ENCODE peak calls at places on chromosomes 1 and 21, in eight cellular contexts. N is myocyte, C is fibroblast of pulmonary artery, V is cardiac fibroblast, J is GM13976, X is T47D, E is caudate nucleus, O is NCI-H2081. L is an unnamed sample.

GRCh38 chr21:28952686-28953085 is 40.0 kb downstream of the LTN1 start:
- DNase-seq in N (no peak), C (no peak), V (no peak), J (no peak), X (no peak), E (no peak), O (no peak), L (peak; percentile 59)

GRCh38 chr1:199855580-199855979 is 171.9 kb upstream of the NR5A2 start:
- DNase-seq in N (peak; percentile 28), C (peak; percentile 60), V (peak; percentile 51), J (no peak), X (no peak), E (no peak), O (no peak), L (no peak)

GRCh38 chr1:93702102-93702827 is 20.6 kb upstream of the BCAR3 start:
- DNase-seq in N (peak; percentile 92), C (no peak), V (peak; percentile 43), J (peak; percentile 63), X (no peak), E (no peak), O (no peak), L (no peak)

GRCh38 chr1:68826861-68827260 is 330.0 kb upstream of the DEPDC1 start:
- DNase-seq in N (no peak), C (no peak), V (no peak), J (no peak), X (no peak), E (no peak), O (no peak), L (no peak)

GRCh38 chr1:245444181-245444580 is 289.4 kb downstream of the KIF26B start:
- DNase-seq in N (no peak), C (no peak), V (no peak), J (no peak), X (no peak), E (no peak), O (no peak), L (no peak)

GRCh38 chr1:185690527-185690926 is 43.7 kb upstream of the HMCN1 start:
- DNase-seq in N (no peak), C (no peak), V (no peak), J (no peak), X (no peak), E (no peak), O (no peak), L (no peak)

GRCh38 chr1:208000504-208000903 is 89.6 kb upstream of the CD34 start:
- DNase-seq in N (no peak), C (no peak), V (no peak), J (no peak), X (peak; percentile 27), E (no peak), O (no peak), L (no peak)

GRCh38 chr1:180981596-180982387 is 40.9 kb downstream of the STX6 start:
- DNase-seq in N (no peak), C (no peak), V (no peak), J (peak; percentile 69), X (no peak), E (no peak), O (no peak), L (no peak)

GRCh38 chr1:22218618-22219250 is 75.8 kb upstream of the WNT4 start:
- DNase-seq in N (no peak), C (no peak), V (no peak), J (no peak), X (no peak), E (no peak), O (no peak), L (no peak)

GRCh38 chr1:31062867-31063380 is 2.6 kb downstream of the PUM1 start:
- DNase-seq in N (no peak), C (no peak), V (no peak), J (no peak), X (no peak), E (no peak), O (no peak), L (peak; percentile 19)

GRCh38 chr21:32592929-32593502 is 7.7 kb upstream of the TCP10L start:
- DNase-seq in N (no peak), C (no peak), V (no peak), J (no peak), X (no peak), E (no peak), O (no peak), L (no peak)

GRCh38 chr1:112079446-112079845 is 90.0 kb upstream of the KCND3 start:
- DNase-seq in N (no peak), C (no peak), V (no peak), J (no peak), X (no peak), E (no peak), O (no peak), L (no peak)

GRCh38 chr1:226126824-226127591 is 59.5 kb downstream of the ACBD3 start:
- DNase-seq in N (no peak), C (no peak), V (peak; percentile 19), J (no peak), X (no peak), E (no peak), O (no peak), L (no peak)

GRCh38 chr1:52636701-52637695 is 4.0 kb downstream of the SHISAL2A start:
- DNase-seq in N (no peak), C (no peak), V (no peak), J (peak; percentile 63), X (no peak), E (no peak), O (no peak), L (peak; percentile 50)

GRCh38 chr1:177632923-177633322 is 336.9 kb downstream of the SEC16B start:
- DNase-seq in N (no peak), C (peak; percentile 27), V (peak; percentile 21), J (no peak), X (no peak), E (no peak), O (no peak), L (no peak)

GRCh38 chr1:226657788-226658537 is 81.1 kb downstream of the ITPKB start:
- DNase-seq in N (no peak), C (no peak), V (no peak), J (no peak), X (no peak), E (peak; percentile 68), O (peak; percentile 94), L (no peak)

GRCh38 chr1:206911064-206911663 is 10.6 kb downstream of the FCMR start:
- DNase-seq in N (peak; percentile 66), C (peak; percentile 85), V (peak; percentile 84), J (peak; percentile 62), X (peak; percentile 71), E (no peak), O (peak; percentile 46), L (no peak)

GRCh38 chr1:99728494-99729235 is 37.8 kb downstream of the FRRS1 start:
- DNase-seq in N (peak; percentile 38), C (peak; percentile 55), V (peak; percentile 26), J (no peak), X (peak; percentile 38), E (no peak), O (no peak), L (no peak)

GRCh38 chr1:41791667-41792484 is 126.8 kb downstream of the HIVEP3 start:
- DNase-seq in N (no peak), C (no peak), V (no peak), J (no peak), X (no peak), E (no peak), O (no peak), L (peak; percentile 70)

GRCh38 chr1:180785887-180786286 is 126.8 kb upstream of the KIAA1614 start:
- DNase-seq in N (no peak), C (no peak), V (no peak), J (no peak), X (no peak), E (no peak), O (no peak), L (no peak)

GRCh38 chr1:182080955-182081582 is 19.6 kb upstream of the ZNF648 start:
- DNase-seq in N (peak; percentile 46), C (peak; percentile 46), V (peak; percentile 45), J (peak; percentile 75), X (peak; percentile 84), E (peak; percentile 40), O (peak; percentile 38), L (no peak)

GRCh38 chr1:71964188-71964587 is 318.2 kb downstream of the NEGR1 start:
- DNase-seq in N (peak; percentile 4), C (no peak), V (no peak), J (no peak), X (no peak), E (no peak), O (no peak), L (no peak)

GRCh38 chr1:151716771-151717631 is at the start of gene CELF3:
- DNase-seq in N (peak; percentile 40), C (peak; percentile 15), V (peak; percentile 29), J (peak; percentile 60), X (peak; percentile 75), E (peak; percentile 75), O (peak; percentile 99), L (no peak)

GRCh38 chr1:153608742-153609584 is 4.0 kb downstream of the S100A16 start:
- DNase-seq in N (peak; percentile 97), C (peak; percentile 97), V (peak; percentile 92), J (no peak), X (peak; percentile 93), E (peak; percentile 61), O (no peak), L (no peak)

GRCh38 chr21:45536301-45537081 is 5.7 kb downstream of the SLC19A1 start:
- DNase-seq in N (no peak), C (no peak), V (no peak), J (no peak), X (no peak), E (no peak), O (no peak), L (no peak)

GRCh38 chr1:230140221-230141001 is 73.4 kb downstream of the GALNT2 start:
- DNase-seq in N (peak; percentile 50), C (peak; percentile 80), V (peak; percentile 72), J (no peak), X (no peak), E (no peak), O (peak; percentile 53), L (no peak)

GRCh38 chr1:226586116-226586515 is 37.6 kb downstream of the STUM start:
- DNase-seq in N (no peak), C (no peak), V (no peak), J (no peak), X (no peak), E (no peak), O (no peak), L (no peak)

L was measured in CD4-positive, CD25-positive, alpha-beta regulatory T cell.